ENCODE peak calls at places on chromosomes 13 and 19, in seven cellular contexts. J is CD8-positive, alpha-beta T cell; L is naive thymus-derived CD4-positive, alpha-beta T cell; K is lower lobe of right lung; M is osteoblast; G is neural progenitor cell; I is adrenal gland. Q is an unnamed sample. For H3K9me3, the result is how much of the 10 kb centered on the place peaks cover.

GRCh38 chr13:22176968-22177545 is 506.2 kb downstream of the FGF9 start:
- DNase-seq in M (no peak), L (no peak), J (no peak), I (peak), G (no peak), K (no peak), Q (no peak)

GRCh38 chr19:32581704-32582164 is 744 bp downstream of the PDCD5 start:
- DNase-seq in L (no peak), K (peak), I (peak), J (no peak), G (peak), M (peak), Q (peak)

GRCh38 chr19:46753420-46754155 is 7.3 kb upstream of the STRN4 start:
- DNase-seq in I (peak), K (no peak), J (peak), L (peak), G (peak), M (peak), Q (peak)

GRCh38 chr13:98022210-98022609 is 68.7 kb downstream of the IPO5 start:
- DNase-seq in J (no peak), M (peak), G (no peak), I (peak), K (no peak), L (no peak), Q (peak)

GRCh38 chr19:30882411-30883005 is 466.7 kb downstream of the TSHZ3 start:
- DNase-seq in L (no peak), I (peak), K (no peak), G (peak), M (no peak), J (no peak), Q (no peak)

GRCh38 chr19:38675611-38676010 is 28.2 kb downstream of the ACTN4 start:
- DNase-seq in I (no peak), M (no peak), K (no peak), G (no peak), L (no peak), J (no peak), Q (peak)

GRCh38 chr19:43779820-43780219 is 953 bp downstream of the KCNN4 start:
- DNase-seq in M (peak), K (no peak), J (no peak), L (no peak), G (no peak), I (no peak), Q (no peak)

GRCh38 chr13:112897603-112897955 is 71.4 kb upstream of the MCF2L start:
- DNase-seq in M (peak), I (no peak), K (no peak), L (no peak), G (no peak), J (no peak), Q (no peak)

GRCh38 chr13:113216165-113217056 is 7.0 kb downstream of the CUL4A start:
- DNase-seq in K (peak), J (no peak), M (peak), G (peak), L (no peak), I (peak), Q (peak)

GRCh38 chr13:46378411-46378810 is 8.6 kb downstream of the RUBCNL start:
- DNase-seq in M (no peak), I (no peak), J (no peak), L (no peak), K (no peak), G (no peak), Q (no peak)

GRCh38 chr13:46385946-46386345 is 1.1 kb downstream of the RUBCNL start:
- DNase-seq in I (no peak), L (no peak), K (no peak), G (peak), J (no peak), M (peak), Q (no peak)

GRCh38 chr13:46380242-46380641 is 6.8 kb downstream of the RUBCNL start:
- DNase-seq in I (no peak), K (no peak), L (no peak), G (no peak), J (no peak), M (no peak), Q (no peak)

GRCh38 chr13:46383383-46383782 is 3.7 kb downstream of the RUBCNL start:
- DNase-seq in M (no peak), J (no peak), L (no peak), I (no peak), K (no peak), G (no peak), Q (no peak)

DNA sequence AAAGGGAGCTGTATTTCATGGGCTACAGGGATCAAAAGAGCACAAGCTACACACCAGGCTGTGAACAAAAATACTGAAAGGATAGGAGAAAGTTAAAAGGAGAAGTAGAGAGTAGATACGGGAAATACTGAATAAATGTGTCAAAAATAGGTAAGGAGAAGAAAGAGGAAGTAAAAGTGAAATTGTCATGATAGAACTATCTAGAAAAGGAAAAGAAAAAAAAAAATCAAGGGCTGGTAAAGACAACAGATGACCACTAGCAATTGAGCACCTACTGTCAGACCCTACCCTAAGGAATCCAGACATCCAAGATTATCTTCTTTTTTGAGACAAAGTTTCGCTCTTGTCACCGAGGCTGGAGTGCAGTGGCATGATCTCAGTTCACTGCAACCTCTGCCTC is 4.8 kb downstream of the RUBCNL start:
- DNase-seq in K (no peak), J (no peak), M (no peak), G (no peak), I (no peak), L (no peak), Q (no peak)
- H3K27ac ChIP-seq in K (no peak), J (no peak), M (no peak), G (no peak), I (no peak), L (no peak), Q (no peak)

DNA sequence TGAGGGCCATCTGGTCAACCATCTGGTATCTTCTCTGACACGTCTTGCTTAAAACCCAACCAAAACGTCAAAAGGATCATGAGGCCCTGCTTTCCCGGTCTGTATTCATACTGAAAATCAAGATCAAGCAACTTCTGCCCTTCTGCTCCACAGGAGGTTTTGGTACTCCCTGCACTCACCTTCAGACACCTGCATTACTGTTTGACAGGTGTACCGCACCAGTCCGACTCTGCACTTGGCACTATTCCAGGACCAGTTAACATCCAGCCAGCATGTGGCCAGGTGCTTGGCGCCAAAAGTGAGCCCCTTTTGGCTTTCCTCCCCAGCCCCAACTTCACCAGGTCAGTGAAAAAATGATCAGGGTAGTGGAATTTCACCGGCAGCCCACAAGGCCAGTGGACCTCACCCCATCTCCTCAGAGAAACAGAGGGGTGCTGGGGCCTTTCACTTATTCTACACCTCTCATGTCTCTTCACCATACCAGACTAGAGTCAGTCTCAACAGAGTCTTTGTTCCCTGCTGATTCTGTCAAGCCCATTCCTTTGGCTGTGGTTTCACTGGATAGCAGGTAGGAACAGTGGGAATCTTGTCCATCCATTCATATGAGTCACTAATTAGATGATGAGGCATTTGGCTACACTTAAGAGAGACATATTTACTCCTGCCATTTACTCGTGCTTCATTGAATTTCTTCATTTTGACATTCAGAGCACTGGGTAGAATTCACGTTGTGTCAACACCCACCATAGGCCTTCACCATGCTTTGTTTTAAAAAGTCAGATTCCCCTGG is 85.3 kb downstream of the ZNF726 start:
- DNase-seq in M (peak), J (no peak), I (no peak), K (no peak), G (no peak), L (no peak), Q (no peak)
- H3K4me3 ChIP-seq in M (no peak), J (no peak), I (no peak), K (no peak), G (no peak), L (no peak), Q (no peak)

DNA sequence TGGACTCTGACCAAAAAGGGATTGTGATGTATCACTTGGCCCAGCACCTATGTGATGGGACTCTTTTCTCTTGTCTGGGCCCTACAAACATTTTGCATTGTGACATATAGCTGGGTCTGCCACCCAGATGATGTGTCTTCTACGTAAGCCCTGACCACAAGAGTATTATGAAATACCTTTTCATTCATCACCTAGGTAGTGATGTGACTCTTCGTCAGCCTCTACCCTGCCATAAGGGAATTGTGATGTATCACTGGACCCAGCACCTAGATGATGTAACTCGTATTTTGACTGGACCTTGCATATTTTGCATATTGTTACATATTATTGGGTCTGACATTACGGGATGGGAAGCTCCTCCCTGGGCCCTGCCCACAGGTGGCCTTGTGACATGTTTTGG is 29.7 kb upstream of the ZNF681 start:
- DNase-seq in G (no peak), L (no peak), J (no peak), I (no peak), M (no peak), K (no peak), Q (no peak)
- H3K9me3 ChIP-seq in G (under half), L (under half), J (under half), I (under half), M (under half), K (under half), Q (under half)

DNA sequence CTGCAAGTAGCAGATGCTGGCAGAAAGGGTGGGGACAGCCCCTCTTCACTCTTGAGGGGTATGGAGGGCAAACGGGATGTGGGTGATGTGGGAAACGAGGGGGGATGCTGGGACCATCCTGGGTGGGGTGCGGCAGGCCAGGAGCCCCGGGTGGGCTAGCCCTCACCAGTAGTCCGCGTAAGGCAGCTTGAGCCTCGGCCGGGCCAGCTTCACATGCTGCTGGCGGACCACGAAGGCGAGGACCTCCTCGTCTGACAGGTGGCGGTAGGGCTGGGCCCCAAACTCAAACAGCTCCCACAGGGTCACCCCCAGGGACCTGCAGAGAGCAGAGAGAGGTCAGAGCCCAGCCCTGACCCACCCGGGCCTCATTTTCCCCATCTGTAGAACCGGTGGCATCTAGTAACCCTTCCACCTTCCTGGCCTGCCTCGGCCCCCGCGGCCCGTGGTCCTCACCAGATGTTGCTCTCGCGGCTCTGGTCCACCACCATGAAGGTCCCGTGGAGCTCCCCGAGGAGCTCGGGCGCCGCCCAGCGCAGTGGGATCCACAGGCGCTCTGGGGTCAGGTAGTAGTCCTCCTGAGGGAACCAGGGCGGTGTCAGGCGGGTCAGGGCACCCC is 10.7 kb downstream of the LMTK3 start:
- DNase-seq in M (peak), J (no peak), I (no peak), L (no peak), G (no peak), K (no peak), Q (no peak)
- H3K27ac ChIP-seq in M (no peak), J (no peak), I (no peak), L (no peak), G (no peak), K (peak), Q (no peak)

DNA sequence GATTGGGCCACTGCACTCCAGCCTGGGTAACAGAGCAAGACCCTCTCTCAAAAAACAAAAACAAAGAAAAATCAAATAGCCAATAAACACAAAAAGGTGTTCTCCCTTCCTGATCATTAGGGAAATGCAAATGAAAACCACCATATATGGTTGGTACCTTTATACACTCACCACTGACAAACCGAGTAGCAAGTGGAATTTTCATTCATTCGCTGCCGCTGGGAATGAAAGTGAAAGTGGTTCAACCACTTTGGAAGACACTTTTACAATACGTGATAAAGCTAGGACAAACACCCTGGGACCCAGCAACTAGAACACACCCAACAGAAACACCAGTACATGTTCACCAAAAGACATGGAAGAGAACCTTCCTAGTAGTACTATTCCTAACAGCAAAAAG is 21.0 kb downstream of the GRIK5 start:
- DNase-seq in I (no peak), M (peak), G (no peak), J (no peak), L (no peak), K (no peak), Q (no peak)
- H3K4me3 ChIP-seq in I (no peak), M (peak), G (no peak), J (peak), L (peak), K (peak), Q (no peak)

DNA sequence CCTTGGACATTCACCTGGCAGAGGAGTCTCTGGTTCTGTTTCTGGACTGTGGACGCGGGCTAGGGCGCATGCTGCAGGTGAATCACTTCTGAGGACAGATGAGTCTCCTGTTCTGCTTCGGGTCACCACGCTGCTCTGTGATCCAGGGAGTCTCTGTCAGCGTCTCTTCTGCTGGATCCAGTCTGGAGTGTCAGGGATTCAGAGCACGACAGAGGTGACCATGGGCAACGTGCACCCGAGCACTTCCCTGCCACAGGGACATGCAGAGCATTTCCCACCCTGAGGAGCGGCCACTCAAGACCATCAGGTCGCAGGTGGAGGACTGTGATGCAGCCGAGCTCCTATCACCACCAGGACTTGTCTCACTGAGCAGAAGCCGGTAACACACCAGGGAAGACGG is 24.4 kb upstream of the LILRA2 start:
- DNase-seq in I (no peak), M (no peak), J (no peak), G (no peak), K (no peak), L (no peak), Q (no peak)
- H3K9me3 ChIP-seq in I (under half), M (under half), J (under half), G (under half), K (under half), L (under half), Q (under half)

GRCh38 chr19:36111200-36111539 is 227 bp downstream of the OVOL3 start:
- DNase-seq in M (no peak), G (peak), J (no peak), K (no peak), L (no peak), I (no peak), Q (no peak)

GRCh38 chr19:36113895-36114762 is 546 bp downstream of the POLR2I start:
- DNase-seq in L (no peak), I (peak), K (no peak), M (peak), G (peak), J (no peak), Q (no peak)

GRCh38 chr19:36112678-36113077 is 1.7 kb downstream of the OVOL3 start:
- DNase-seq in K (no peak), L (no peak), G (no peak), M (no peak), J (no peak), I (no peak), Q (no peak)

GRCh38 chr19:36114763-36115452 is at the start of gene POLR2I:
- DNase-seq in G (peak), J (peak), M (peak), L (peak), I (peak), K (peak), Q (peak)

DNA sequence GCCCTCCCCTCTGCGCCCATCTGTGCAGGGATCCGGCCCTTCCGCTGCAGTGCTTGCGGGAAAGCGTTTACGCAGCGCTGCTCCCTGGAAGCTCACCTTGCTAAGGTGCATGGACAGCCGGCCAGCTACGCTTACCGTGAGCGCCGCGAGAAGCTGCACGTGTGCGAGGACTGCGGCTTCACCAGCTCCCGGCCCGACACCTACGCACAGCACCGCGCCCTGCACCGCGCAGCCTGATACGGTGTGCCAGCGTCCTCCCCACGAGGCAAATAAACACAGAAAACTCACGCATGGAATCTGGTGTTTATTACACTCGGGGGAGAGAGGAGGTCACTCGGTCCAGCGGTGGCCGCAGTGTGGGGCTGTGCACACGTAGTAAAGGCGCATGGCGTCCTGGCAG is 1.2 kb downstream of the POLR2I start:
- DNase-seq in M (no peak), G (no peak), J (no peak), L (no peak), K (no peak), I (no peak), Q (no peak)
- H3K27ac ChIP-seq in M (no peak), G (no peak), J (no peak), L (no peak), K (no peak), I (no peak), Q (no peak)

GRCh38 chr19:7505682-7506384 is 10.1 kb upstream of the ZNF358 start:
- DNase-seq in K (no peak), J (no peak), L (no peak), G (peak), M (peak), I (no peak), Q (peak)
- H3K4me3 ChIP-seq in K (peak), J (no peak), L (no peak), G (no peak), M (no peak), I (no peak), Q (peak)

Q was measured in right cardiac atrium.